ENCODE peak calls at places on chromosome 22, in seven cellular contexts. K, R, Y, V, L, D and X are unnamed samples.

GRCh38 chr22:10727393-10727792 is 4800.6 kb upstream of the OR11H1 start:
- DNase-seq in K (no peak), R (no peak), Y (no peak), V (no peak), L (no peak), D (no peak), X (no peak)

GRCh38 chr22:45552580-45553332 is 50.1 kb downstream of the FBLN1 start:
- DNase-seq in K (peak), R (peak), Y (no peak), V (no peak), L (no peak), D (no peak), X (no peak)

GRCh38 chr22:32649515-32650200 is 151.8 kb upstream of the TIMP3 start:
- DNase-seq in K (peak), R (no peak), Y (no peak), V (peak), L (no peak), D (no peak), X (no peak)

GRCh38 chr22:33748714-33749113 is 171.6 kb downstream of the LARGE1 start:
- DNase-seq in K (no peak), R (no peak), Y (no peak), V (no peak), L (no peak), D (no peak), X (no peak)

GRCh38 chr22:43435851-43436535 is 24.2 kb downstream of the MPPED1 start:
- DNase-seq in K (no peak), R (no peak), Y (no peak), V (no peak), L (peak), D (no peak), X (peak)

GRCh38 chr22:24290459-24290858 is 19.8 kb downstream of the SPECC1L start:
- DNase-seq in K (peak), R (no peak), Y (no peak), V (no peak), L (no peak), D (no peak), X (no peak)

GRCh38 chr22:21443057-21443734 is 24.0 kb upstream of the TMEM191C start:
- DNase-seq in K (no peak), R (no peak), Y (no peak), V (no peak), L (peak), D (no peak), X (peak)

GRCh38 chr22:26477341-26477731 is 6.2 kb downstream of the HPS4 start:
- DNase-seq in K (no peak), R (no peak), Y (no peak), V (no peak), L (no peak), D (no peak), X (no peak)

GRCh38 chr22:46797355-46797754 is 34.9 kb downstream of the TBC1D22A start:
- DNase-seq in K (peak), R (no peak), Y (no peak), V (no peak), L (peak), D (no peak), X (peak)
- TF ChIP-seq CTCF in K (peak), R (no peak), Y (peak), V (no peak), L (no peak), D (peak), X (no peak)

DNA sequence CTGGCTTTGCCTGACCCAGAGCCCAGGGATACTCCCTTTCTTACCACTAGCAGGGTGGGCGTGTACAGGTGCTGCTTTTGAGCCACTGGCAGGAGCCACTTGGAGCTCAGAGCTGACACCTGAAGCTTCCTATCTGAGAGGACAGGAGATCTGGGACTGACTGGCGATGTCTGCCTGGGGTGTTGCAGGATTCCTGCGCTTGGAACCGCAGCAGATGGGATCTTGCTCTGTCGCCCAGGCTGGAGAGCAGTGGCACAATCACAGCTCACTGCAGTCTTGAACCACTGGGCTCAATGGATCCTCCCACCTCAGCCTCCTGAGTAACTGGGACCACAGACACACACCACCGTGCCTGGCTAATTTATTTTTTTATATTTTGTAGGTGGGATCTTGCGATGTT is 17.7 kb downstream of the GP1BB start:
- DNase-seq in K (no peak), R (no peak), Y (no peak), V (no peak), L (no peak), D (no peak), X (no peak)
- TF ChIP-seq POLR2A in K (no peak), R (no peak), Y (no peak), V (no peak), L (no peak), D (no peak), X (no peak)

GRCh38 chr22:39431216-39431801 is 25.5 kb upstream of the MGAT3 start:
- DNase-seq in K (no peak), R (no peak), Y (no peak), V (no peak), L (no peak), D (no peak), X (peak)
- TF ChIP-seq CTCF in K (no peak), R (no peak), Y (no peak), V (no peak), L (no peak), D (no peak), X (no peak)

DNA sequence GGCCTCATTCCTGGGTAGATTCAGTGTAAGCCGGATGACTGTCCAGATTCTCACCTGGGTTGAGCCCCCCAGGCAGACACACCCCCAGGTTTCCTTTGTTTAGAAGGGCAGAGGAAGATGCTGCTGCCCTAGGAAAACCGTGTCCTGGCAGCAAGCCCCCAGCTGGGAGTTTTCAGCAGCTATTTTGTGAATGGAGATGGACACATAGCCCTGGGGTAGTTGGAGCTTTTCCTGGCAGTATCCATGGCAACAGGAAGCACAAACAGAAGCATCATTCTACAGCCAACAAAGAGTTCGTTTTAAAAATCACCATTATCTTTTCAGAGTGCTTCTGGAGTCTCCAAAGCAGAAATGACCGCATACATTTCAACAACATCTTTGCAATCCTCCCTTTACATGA is 245.5 kb downstream of the BRD1 start:
- DNase-seq in K (no peak), R (no peak), Y (no peak), V (no peak), L (no peak), D (no peak), X (no peak)
- TF ChIP-seq POLR2A in K (no peak), R (no peak), Y (no peak), V (no peak), L (no peak), D (no peak), X (no peak)

GRCh38 chr22:38036392-38037062 is 20.7 kb upstream of the PICK1 start:
- DNase-seq in K (no peak), R (no peak), Y (no peak), V (no peak), L (no peak), D (no peak), X (no peak)
- TF ChIP-seq CTCF in K (no peak), R (no peak), Y (no peak), V (no peak), L (no peak), D (no peak), X (no peak)

DNA sequence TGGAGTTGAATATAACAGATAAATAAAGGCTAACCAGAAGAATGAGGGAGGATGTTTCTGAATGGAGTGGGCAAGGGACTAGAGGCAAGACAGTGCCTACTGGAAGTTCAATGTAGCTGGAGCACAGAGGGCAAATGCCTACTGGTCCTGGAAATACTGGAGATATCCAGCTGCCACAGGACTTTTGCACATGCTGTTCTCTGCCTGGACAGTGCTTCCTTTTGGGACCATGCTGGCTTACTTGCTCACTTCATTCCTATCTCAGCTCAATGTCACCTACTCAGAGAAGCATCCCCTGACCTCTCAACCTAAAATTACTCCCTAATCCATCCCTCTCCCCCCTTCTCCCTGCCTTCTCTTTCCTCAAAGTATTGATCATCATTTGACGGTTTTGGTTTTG is 20.2 kb downstream of the RASD2 start:
- DNase-seq in K (no peak), R (no peak), Y (no peak), V (no peak), L (no peak), D (no peak), X (no peak)
- TF ChIP-seq POLR2A in K (no peak), R (no peak), Y (no peak), V (no peak), L (no peak), D (no peak), X (no peak)

GRCh38 chr22:22744412-22745224 is 100.2 kb downstream of the GGTLC2 start:
- DNase-seq in K (no peak), R (no peak), Y (no peak), V (no peak), L (no peak), D (no peak), X (no peak)
- TF ChIP-seq CTCF in K (no peak), R (no peak), Y (no peak), V (no peak), L (no peak), D (no peak), X (no peak)

DNA sequence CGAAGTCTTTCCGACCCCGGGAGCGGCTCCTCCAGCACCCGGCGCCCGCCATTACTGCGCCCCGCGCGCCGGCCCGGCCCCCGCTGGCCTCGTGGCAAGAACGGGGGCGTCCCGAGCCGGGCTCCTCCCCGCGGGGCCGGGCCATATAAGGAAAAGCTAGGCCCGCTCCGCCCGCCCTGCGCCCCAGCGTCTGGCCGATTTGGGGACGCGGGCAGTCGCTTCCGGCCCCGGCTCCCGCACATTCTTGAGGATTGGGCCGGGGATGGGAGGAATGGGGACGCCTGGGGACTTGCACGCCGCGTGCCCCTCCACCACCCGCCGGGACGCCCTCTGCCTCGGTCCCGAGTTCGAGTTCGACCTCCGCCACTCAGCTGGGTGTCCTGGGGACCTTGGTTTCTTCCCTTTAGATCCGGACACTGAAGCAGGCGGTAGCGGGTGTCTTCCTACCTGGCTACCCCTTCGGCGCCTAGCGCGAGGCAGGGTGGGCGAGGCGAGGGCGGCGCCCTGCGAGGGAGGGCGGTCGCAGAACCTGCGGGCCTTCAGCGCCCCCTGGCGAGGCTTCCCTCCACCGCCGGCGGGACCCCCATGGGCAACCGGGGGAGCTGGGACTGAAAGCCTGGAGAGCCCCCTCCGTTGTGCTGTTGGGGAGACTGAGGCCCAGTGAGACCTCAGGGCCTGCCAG is 3.8 kb downstream of the SMTN start:
- DNase-seq in K (peak), R (peak), Y (no peak), V (peak), L (peak), D (no peak), X (peak)
- TF ChIP-seq POLR2A in K (peak), R (peak), Y (no peak), V (peak), L (peak), D (peak), X (peak)

GRCh38 chr22:39556970-39557811 is 13.4 kb upstream of the CACNA1I start:
- DNase-seq in K (peak), R (no peak), Y (peak), V (no peak), L (no peak), D (no peak), X (no peak)
- TF ChIP-seq CTCF in K (peak), R (no peak), Y (peak), V (no peak), L (no peak), D (no peak), X (no peak)